ENCODE peak calls at places on chromosomes 3 and 15, in six cellular contexts. T is stomach, L is cardiac muscle cell, R is tibial nerve, Q is SK-N-MC, I is lower lobe of right lung. N is an unnamed sample.

GRCh38 chr3:135412475-135412874 is 553.1 kb upstream of the PPP2R3A start:
- DNase-seq in I (no peak), Q (no peak), L (no peak), T (no peak), R (no peak), N (no peak)

GRCh38 chr3:27392950-27393679 is 23.9 kb upstream of the NEK10 start:
- DNase-seq in I (no peak), L (no peak), R (no peak), Q (no peak), T (no peak), N (no peak)

GRCh38 chr15:58038426-58039106 is 26.9 kb downstream of the ALDH1A2 start:
- DNase-seq in Q (no peak), I (no peak), L (peak; percentile 68), R (no peak), T (peak; percentile 52), N (no peak)

GRCh38 chr15:26179906-26180305 is 316.8 kb upstream of the ATP10A start:
- DNase-seq in I (no peak), R (no peak), Q (no peak), T (no peak), L (no peak), N (no peak)

GRCh38 chr15:38054488-38054887 is 120.0 kb downstream of the TMCO5A start:
- DNase-seq in L (peak; percentile 29), T (no peak), R (no peak), I (no peak), Q (no peak), N (no peak)

GRCh38 chr15:78810377-78811123 is 714 bp downstream of the ADAMTS7 start:
- DNase-seq in Q (no peak), I (peak; percentile 57), T (peak; percentile 67), R (peak; percentile 42), L (peak; percentile 71), N (peak; percentile 17)

GRCh38 chr15:60651734-60652141 is 172.8 kb upstream of the ICE2 start:
- DNase-seq in I (no peak), Q (no peak), R (no peak), L (no peak), T (no peak), N (no peak)

GRCh38 chr3:48092270-48092669 is 76.1 kb upstream of the MAP4 start:
- DNase-seq in I (no peak), L (no peak), T (no peak), Q (no peak), R (no peak), N (no peak)

GRCh38 chr15:35986072-35986666 is 440.2 kb upstream of the DPH6 start:
- DNase-seq in I (no peak), T (no peak), R (peak; percentile 9), Q (no peak), L (peak; percentile 57), N (no peak)

GRCh38 chr3:62367735-62368704 is 5.3 kb downstream of the FEZF2 start:
- DNase-seq in I (no peak), T (no peak), R (no peak), L (no peak), Q (no peak), N (no peak)

GRCh38 chr3:156646958-156647357 is 27.4 kb upstream of the TIPARP start:
- DNase-seq in I (no peak), L (no peak), R (no peak), T (no peak), Q (no peak), N (no peak)

GRCh38 chr3:175951047-175951694 is 1092.0 kb downstream of the NAALADL2 start:
- DNase-seq in R (no peak), Q (no peak), L (peak; percentile 5), T (no peak), I (no peak), N (no peak)

GRCh38 chr15:89399390-89400120 is 64.9 kb upstream of the POLG start:
- DNase-seq in I (no peak), R (no peak), L (no peak), T (no peak), Q (no peak), N (no peak)

GRCh38 chr15:33242669-33243191 is 48.2 kb upstream of the FMN1 start:
- DNase-seq in R (no peak), Q (no peak), L (peak; percentile 7), I (no peak), T (no peak), N (no peak)

GRCh38 chr15:99873451-99873850 is 140.2 kb upstream of the LYSMD4 start:
- DNase-seq in Q (no peak), L (no peak), T (no peak), R (no peak), I (no peak), N (no peak)

GRCh38 chr3:98376631-98377030 is 13.8 kb upstream of the OR5K3 start:
- DNase-seq in T (no peak), R (no peak), Q (no peak), I (no peak), L (no peak), N (no peak)

GRCh38 chr15:82298520-82298919 is 35.9 kb downstream of the SAXO2 start:
- DNase-seq in T (no peak), I (no peak), R (no peak), Q (no peak), L (peak; percentile 7), N (peak; percentile 45)

GRCh38 chr3:128794788-128795649 is 69.0 kb downstream of the RAB7A start:
- DNase-seq in R (peak; percentile 77), I (no peak), T (peak; percentile 48), Q (peak; percentile 35), L (peak; percentile 73), N (peak; percentile 57)

GRCh38 chr15:75200765-75201608 is 695 bp upstream of the C15orf39 start:
- DNase-seq in T (peak; percentile 73), L (no peak), R (no peak), I (peak; percentile 83), Q (no peak), N (peak; percentile 42)

GRCh38 chr3:150022406-150023238 is 51.9 kb upstream of the PFN2 start:
- DNase-seq in I (no peak), L (peak; percentile 40), Q (no peak), T (no peak), R (no peak), N (no peak)

GRCh38 chr15:85168642-85169173 is 187.1 kb downstream of the PDE8A start:
- DNase-seq in L (peak; percentile 21), I (peak; percentile 74), R (no peak), T (peak; percentile 82), Q (no peak), N (no peak)

GRCh38 chr15:58403581-58403980 is 28.2 kb upstream of the LIPC start:
- DNase-seq in L (no peak), I (no peak), R (no peak), Q (no peak), T (no peak), N (no peak)

GRCh38 chr3:11699083-11699427 is 55.3 kb upstream of the VGLL4 start:
- DNase-seq in R (no peak), Q (no peak), L (peak; percentile 41), T (no peak), I (no peak), N (no peak)

DNA sequence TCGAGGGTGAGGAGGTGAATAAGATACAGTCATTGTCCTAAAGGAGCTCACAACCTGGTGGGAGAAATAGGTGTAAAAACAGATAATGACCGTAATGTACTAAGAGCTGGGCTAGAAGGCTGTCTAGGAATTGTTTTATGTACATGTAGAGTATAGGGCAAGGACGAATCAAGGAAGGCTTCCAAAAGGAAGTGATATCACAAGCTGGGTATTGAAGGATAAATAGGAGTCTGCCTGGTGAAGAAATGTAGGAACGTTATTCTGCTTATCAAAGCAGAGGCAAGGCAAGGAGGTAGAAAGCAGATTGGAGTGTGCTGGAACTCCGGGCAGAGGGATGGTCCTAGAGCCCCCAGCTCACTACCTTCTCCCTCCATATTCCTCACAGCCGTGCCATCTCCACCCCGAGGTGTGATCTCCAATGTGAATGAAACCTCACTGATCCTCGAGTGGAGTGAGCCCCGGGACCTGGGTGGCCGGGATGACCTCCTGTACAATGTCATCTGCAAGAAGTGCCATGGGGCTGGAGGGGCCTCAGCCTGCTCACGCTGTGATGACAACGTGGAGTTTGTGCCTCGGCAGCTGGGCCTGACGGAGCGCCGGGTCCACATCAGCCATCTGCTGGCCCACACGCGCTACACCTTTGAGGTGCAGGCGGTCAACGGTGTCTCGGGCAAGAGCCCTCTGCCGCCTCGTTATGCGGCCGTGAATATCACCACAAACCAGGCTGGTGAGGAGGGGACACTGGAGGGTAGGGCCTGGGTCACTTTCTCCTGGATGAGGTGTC is 15.1 kb downstream of the EPHB3 start:
- DNase-seq in R (no peak), T (no peak), L (no peak), I (no peak), Q (no peak), N (no peak)
- H3K36me3 ChIP-seq in R (no peaks in the 10 kb centered on the region), T (peaks cover 60% of the 10 kb centered on the region), L (peaks cover 75% of the 10 kb centered on the region), I (peaks cover 57% of the 10 kb centered on the region), Q (peaks cover 100% of the 10 kb centered on the region), N (no peaks in the 10 kb centered on the region)

GRCh38 chr3:15576475-15576874 is 24.9 kb downstream of the HACL1 start:
- DNase-seq in L (no peak), I (no peak), R (no peak), Q (no peak), T (no peak), N (no peak)
- H3K36me3 ChIP-seq in L (peaks cover 18% of the 10 kb centered on the region), I (peaks cover 71% of the 10 kb centered on the region), R (peaks cover 3% of the 10 kb centered on the region), Q (no peaks in the 10 kb centered on the region), T (peaks cover 12% of the 10 kb centered on the region), N (peaks cover 5% of the 10 kb centered on the region)

GRCh38 chr3:53240989-53241972 is 14.5 kb downstream of the TKT start:
- DNase-seq in L (no peak), R (no peak), T (no peak), I (no peak), Q (no peak), N (no peak)
- H3K36me3 ChIP-seq in L (peaks cover 22% of the 10 kb centered on the region), R (peaks cover 3% of the 10 kb centered on the region), T (peaks cover 34% of the 10 kb centered on the region), I (peaks cover 57% of the 10 kb centered on the region), Q (peaks cover 37% of the 10 kb centered on the region), N (no peaks in the 10 kb centered on the region)

GRCh38 chr3:161852744-161853143 is 356.1 kb downstream of the OTOL1 start:
- DNase-seq in Q (no peak), L (no peak), R (no peak), I (no peak), T (no peak), N (no peak)
- H3K36me3 ChIP-seq in Q (no peaks in the 10 kb centered on the region), L (no peaks in the 10 kb centered on the region), R (no peaks in the 10 kb centered on the region), I (no peaks in the 10 kb centered on the region), T (no peaks in the 10 kb centered on the region), N (no peaks in the 10 kb centered on the region)

GRCh38 chr3:170102421-170102820 is 64.6 kb downstream of the GPR160 start:
- DNase-seq in I (no peak), L (no peak), T (no peak), Q (no peak), R (no peak), N (no peak)
- H3K36me3 ChIP-seq in I (peaks cover 96% of the 10 kb centered on the region), L (peaks cover 60% of the 10 kb centered on the region), T (peaks cover 25% of the 10 kb centered on the region), Q (peaks cover 73% of the 10 kb centered on the region), R (no peaks in the 10 kb centered on the region), N (peaks cover 10% of the 10 kb centered on the region)